ENCODE peak calls at places on chromosome 22, in ten cellular contexts. M is CD8-positive, alpha-beta T cell; F is BE2C; Z is cardiac fibroblast; L is fibroblast of pulmonary artery; J is fibroblast of mammary gland; H is pancreas; O is colonic mucosa; I is epithelial cell of proximal tubule; N is heart left ventricle. C is an unnamed sample.

GRCh38 chr22:19693981-19694670 is 20.2 kb upstream of the SEPTIN5 start:
- DNase-seq in M (no peak), J (no peak), N (no peak), O (no peak), H (no peak), L (no peak), I (no peak), Z (no peak), F (no peak), C (no peak)

GRCh38 chr22:22721681-22722309 is 77.4 kb downstream of the GGTLC2 start:
- DNase-seq in I (peak; percentile 38), L (peak; percentile 89), Z (peak; percentile 89), F (no peak), H (no peak), N (no peak), M (peak; percentile 44), J (peak; percentile 96), O (no peak), C (no peak)

GRCh38 chr22:27982106-27982505 is 63.0 kb upstream of the PITPNB start:
- DNase-seq in N (no peak), L (no peak), H (no peak), F (no peak), M (no peak), Z (no peak), J (no peak), I (no peak), O (no peak), C (no peak)

GRCh38 chr22:42716221-42716620 is 4.4 kb downstream of the A4GALT start:
- DNase-seq in L (no peak), I (peak; percentile 64), Z (no peak), F (no peak), J (no peak), H (no peak), O (no peak), N (no peak), M (no peak), C (no peak)

GRCh38 chr22:47357493-47357892 is 595.0 kb downstream of the TBC1D22A start:
- DNase-seq in H (no peak), J (no peak), M (no peak), O (no peak), I (no peak), N (no peak), F (no peak), Z (no peak), L (no peak), C (no peak)

GRCh38 chr22:40491990-40492631 is 121.7 kb downstream of the SGSM3 start:
- DNase-seq in F (no peak), J (peak; percentile 58), N (no peak), H (no peak), Z (peak; percentile 50), M (no peak), O (no peak), I (no peak), L (peak; percentile 72), C (no peak)

GRCh38 chr22:32325811-32326237 is 31.8 kb upstream of the RFPL3 start:
- DNase-seq in L (no peak), F (no peak), Z (no peak), O (no peak), N (no peak), J (no peak), H (no peak), I (no peak), M (peak; percentile 4), C (no peak)

GRCh38 chr22:42645938-42646568 is 3.1 kb downstream of the CYB5R3 start:
- DNase-seq in O (peak; percentile 71), Z (no peak), J (no peak), I (no peak), H (peak; percentile 62), N (no peak), M (no peak), F (no peak), L (no peak), C (no peak)

GRCh38 chr22:50049299-50050195 is 8.6 kb downstream of the TTLL8 start:
- DNase-seq in Z (no peak), I (no peak), L (no peak), J (no peak), H (no peak), F (peak; percentile 5), N (peak; percentile 19), O (no peak), M (no peak), C (no peak)

GRCh38 chr22:50048836-50049235 is 9.3 kb downstream of the TTLL8 start:
- DNase-seq in J (no peak), M (no peak), L (no peak), H (no peak), O (no peak), F (peak; percentile 7), N (peak; percentile 12), I (no peak), Z (no peak), C (no peak)

GRCh38 chr22:50047346-50047745 is 10.8 kb downstream of the TTLL8 start:
- DNase-seq in F (no peak), M (no peak), H (no peak), Z (no peak), I (no peak), N (peak; percentile 6), L (no peak), O (no peak), J (no peak), C (no peak)

GRCh38 chr22:50046481-50047245 is 11.4 kb downstream of the TTLL8 start:
- DNase-seq in M (no peak), I (no peak), H (no peak), O (no peak), N (peak; percentile 9), F (no peak), J (no peak), L (no peak), Z (no peak), C (no peak)

DNA sequence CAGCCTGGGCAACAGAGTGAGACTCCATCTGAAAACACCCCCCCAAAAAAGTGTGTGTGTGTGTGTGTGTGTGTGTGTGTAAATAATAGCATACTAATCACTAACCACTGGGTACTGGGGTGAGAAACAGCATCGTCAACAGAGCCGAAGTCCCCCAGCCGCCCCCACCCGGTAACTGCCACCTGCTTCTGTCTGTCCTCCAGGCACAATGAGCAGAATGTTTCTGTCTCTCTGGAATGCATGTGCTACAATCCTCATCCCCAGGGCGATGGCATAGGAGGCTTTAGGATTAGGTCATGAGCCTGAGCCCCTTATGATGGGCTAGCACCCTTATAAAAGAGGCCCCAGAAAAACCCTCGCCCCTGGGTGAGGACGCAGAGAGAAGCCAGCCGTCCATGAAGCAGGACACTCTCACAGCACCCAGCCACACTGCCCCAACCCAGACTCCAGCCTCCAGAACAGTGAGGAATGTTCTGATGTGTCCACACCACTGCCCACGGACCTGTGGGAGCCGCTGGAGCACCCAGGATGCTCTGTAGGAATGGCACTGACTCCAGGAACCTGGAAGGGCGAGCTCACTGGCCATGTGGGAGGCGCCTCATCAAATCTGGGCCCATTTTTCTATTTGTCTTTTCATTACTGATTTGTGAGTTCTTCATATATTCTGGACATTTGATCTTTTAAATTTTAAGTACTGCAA is 9.9 kb downstream of the TTLL8 start:
- DNase-seq in Z (no peak), J (no peak), N (peak; percentile 9), I (no peak), L (no peak), M (no peak), H (no peak), O (no peak), F (no peak), C (no peak)
- H3K4me3 ChIP-seq in Z (no peak overlapping the region), J (no peak overlapping the region), N (no peak overlapping the region), I (no peak overlapping the region), L (no peak overlapping the region), M (no peak overlapping the region), H (no peak overlapping the region), O (no peak overlapping the region), F (no peak overlapping the region), C (no peak overlapping the region)

GRCh38 chr22:33747029-33747428 is 173.2 kb downstream of the LARGE1 start:
- DNase-seq in J (no peak), Z (no peak), I (no peak), M (no peak), F (no peak), N (no peak), L (no peak), H (no peak), O (peak; percentile 23), C (no peak)

GRCh38 chr22:33746501-33746928 is 173.8 kb downstream of the LARGE1 start:
- DNase-seq in O (peak; percentile 30), N (no peak), L (no peak), F (no peak), J (no peak), Z (no peak), M (no peak), H (peak; percentile 43), I (no peak), C (no peak)

GRCh38 chr22:33748714-33749113 is 171.6 kb downstream of the LARGE1 start:
- DNase-seq in H (no peak), N (no peak), M (no peak), Z (no peak), F (no peak), O (no peak), I (no peak), L (no peak), J (no peak), C (no peak)

GRCh38 chr22:33743756-33744155 is 176.5 kb downstream of the LARGE1 start:
- DNase-seq in N (no peak), F (no peak), J (no peak), H (no peak), O (no peak), M (no peak), L (no peak), Z (no peak), I (no peak), C (no peak)

DNA sequence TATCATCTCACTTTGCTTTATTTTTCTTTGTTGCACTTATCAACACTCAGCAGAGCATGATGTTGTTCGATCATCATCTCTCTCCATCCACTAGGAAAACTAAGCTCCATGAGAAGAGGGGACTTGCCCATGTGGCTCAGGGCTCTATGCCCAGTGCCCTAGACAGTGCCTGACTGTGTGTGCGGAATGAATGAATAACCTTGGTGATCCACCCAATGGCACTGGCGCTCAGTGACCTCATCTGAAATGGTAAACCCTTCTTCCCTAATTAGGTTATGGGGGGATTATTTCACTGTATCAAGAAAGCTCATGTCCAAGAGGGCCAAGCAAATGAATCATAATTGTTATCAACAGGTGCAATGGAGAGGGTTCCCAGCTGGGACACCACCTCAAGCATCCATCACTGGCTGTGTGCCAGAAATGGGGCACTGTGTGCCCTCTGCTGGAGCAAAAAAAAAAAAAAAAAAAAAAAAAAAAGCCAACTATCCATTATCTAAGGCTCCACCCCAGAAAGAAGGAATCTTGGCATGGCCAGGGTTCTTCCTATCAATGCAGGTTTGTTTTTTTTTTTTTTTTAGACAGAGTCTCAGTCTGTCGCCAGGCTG is 172.6 kb downstream of the LARGE1 start:
- DNase-seq in F (no peak), N (peak; percentile 47), M (no peak), L (no peak), Z (no peak), O (peak; percentile 41), I (no peak), J (no peak), H (peak; percentile 37), C (no peak)
- TF ChIP-seq CTCF in F (no peak), N (no peak), M (no peak), L (no peak), Z (no peak), O (no peak), I (no peak), J (no peak), H (no peak), C (no peak)

GRCh38 chr22:46081831-46082210 is 68.5 kb upstream of the PPARA start:
- DNase-seq in H (no peak), J (no peak), F (peak; percentile 53), I (no peak), M (no peak), N (peak; percentile 38), L (no peak), Z (no peak), O (no peak), C (no peak)
- H3K4me3 ChIP-seq in H (peak overlapping the region; percentile 87), J (peak overlapping the region; percentile 94), F (peak overlapping the region; percentile 90), I (peak overlapping the region; percentile 65), M (no peak overlapping the region), N (peak overlapping the region; percentile 97), L (no peak overlapping the region), Z (no peak overlapping the region), O (peak overlapping the region; percentile 6), C (peak overlapping the region; percentile 98)

GRCh38 chr22:37781434-37782059 is 26.2 kb upstream of the GCAT start:
- DNase-seq in H (no peak), O (no peak), N (no peak), Z (no peak), F (no peak), L (no peak), J (peak; percentile 38), I (no peak), M (no peak), C (no peak)
- TF ChIP-seq CTCF in H (no peak), O (no peak), N (no peak), Z (peak; percentile 30), F (peak; percentile 52), L (peak; percentile 29), J (peak; percentile 38), I (peak; percentile 21), M (no peak), C (peak; percentile 31)